ENCODE peak calls at places on chromosomes 2 and 18, in five cellular contexts. One of them, this sample, is unnamed.

GRCh38 chr18:70415823-70416488 is 127.1 kb downstream of the SOCS6 start:
- DNase-seq in aorta: no peak
- DNase-seq in naive thymus-derived CD4-positive, alpha-beta T cell: no peak
- DNase-seq in upper lobe of left lung: no peak
- DNase-seq in PC-9: peak; percentile 60
- DNase-seq in this sample: no peak

GRCh38 chr2:143258126-143258892 is 129.1 kb downstream of the ARHGAP15 start:
- DNase-seq in upper lobe of left lung: no peak
- DNase-seq in naive thymus-derived CD4-positive, alpha-beta T cell: peak; percentile 52
- DNase-seq in aorta: no peak
- DNase-seq in PC-9: no peak
- DNase-seq in this sample: no peak

GRCh38 chr2:96353606-96354095 is 18.1 kb downstream of the NCAPH start:
- DNase-seq in upper lobe of left lung: no peak
- DNase-seq in naive thymus-derived CD4-positive, alpha-beta T cell: no peak
- DNase-seq in PC-9: no peak
- DNase-seq in aorta: no peak
- DNase-seq in this sample: no peak

GRCh38 chr2:124804014-124804940 is 779.2 kb downstream of the CNTNAP5 start:
- DNase-seq in naive thymus-derived CD4-positive, alpha-beta T cell: no peak
- DNase-seq in PC-9: peak; percentile 1
- DNase-seq in upper lobe of left lung: no peak
- DNase-seq in aorta: no peak
- DNase-seq in this sample: no peak

GRCh38 chr2:171404258-171404657 is 29.5 kb downstream of the METTL8 start:
- DNase-seq in aorta: no peak
- DNase-seq in naive thymus-derived CD4-positive, alpha-beta T cell: no peak
- DNase-seq in upper lobe of left lung: no peak
- DNase-seq in PC-9: no peak
- DNase-seq in this sample: no peak

GRCh38 chr2:105885456-105885855 is 140.7 kb downstream of the NCK2 start:
- DNase-seq in naive thymus-derived CD4-positive, alpha-beta T cell: no peak
- DNase-seq in aorta: no peak
- DNase-seq in PC-9: no peak
- DNase-seq in upper lobe of left lung: no peak
- DNase-seq in this sample: no peak

GRCh38 chr2:109612991-109613921 is 510 bp downstream of the SEPTIN10 start:
- DNase-seq in upper lobe of left lung: peak; percentile 30
- DNase-seq in naive thymus-derived CD4-positive, alpha-beta T cell: no peak
- DNase-seq in aorta: peak; percentile 79
- DNase-seq in PC-9: no peak
- DNase-seq in this sample: peak; percentile 54

GRCh38 chr2:128422571-128422970 is 103.9 kb upstream of the HS6ST1 start:
- DNase-seq in upper lobe of left lung: peak; percentile 19
- DNase-seq in aorta: peak; percentile 77
- DNase-seq in PC-9: peak; percentile 51
- DNase-seq in naive thymus-derived CD4-positive, alpha-beta T cell: no peak
- DNase-seq in this sample: no peak

GRCh38 chr18:53018791-53019190 is 678.8 kb downstream of the DCC start:
- DNase-seq in upper lobe of left lung: no peak
- DNase-seq in naive thymus-derived CD4-positive, alpha-beta T cell: no peak
- DNase-seq in aorta: no peak
- DNase-seq in PC-9: no peak
- DNase-seq in this sample: no peak

GRCh38 chr2:127413782-127414743 is 4.2 kb upstream of the PROC start:
- DNase-seq in naive thymus-derived CD4-positive, alpha-beta T cell: no peak
- DNase-seq in upper lobe of left lung: no peak
- DNase-seq in aorta: no peak
- DNase-seq in PC-9: no peak
- DNase-seq in this sample: no peak

GRCh38 chr2:110211938-110212858 is at the start of gene MTLN:
- DNase-seq in aorta: peak; percentile 70
- DNase-seq in naive thymus-derived CD4-positive, alpha-beta T cell: peak; percentile 75
- DNase-seq in PC-9: peak; percentile 65
- DNase-seq in upper lobe of left lung: peak; percentile 72
- DNase-seq in this sample: peak; percentile 42

GRCh38 chr2:106843001-106843909 is 42.7 kb downstream of the ST6GAL2 start:
- DNase-seq in upper lobe of left lung: no peak
- DNase-seq in PC-9: no peak
- DNase-seq in aorta: no peak
- DNase-seq in naive thymus-derived CD4-positive, alpha-beta T cell: no peak
- DNase-seq in this sample: no peak

GRCh38 chr2:98897746-98898145 is 38.3 kb downstream of the CRACDL start:
- DNase-seq in naive thymus-derived CD4-positive, alpha-beta T cell: no peak
- DNase-seq in upper lobe of left lung: no peak
- DNase-seq in PC-9: no peak
- DNase-seq in aorta: no peak
- DNase-seq in this sample: no peak

GRCh38 chr2:85470850-85471800 is 52.6 kb downstream of the SH2D6 start:
- DNase-seq in upper lobe of left lung: peak; percentile 31
- DNase-seq in aorta: peak; percentile 50
- DNase-seq in naive thymus-derived CD4-positive, alpha-beta T cell: no peak
- DNase-seq in PC-9: no peak
- DNase-seq in this sample: peak; percentile 84

GRCh38 chr2:48601349-48601748 is 16.3 kb upstream of the GTF2A1L start:
- DNase-seq in PC-9: peak; percentile 47
- DNase-seq in naive thymus-derived CD4-positive, alpha-beta T cell: no peak
- DNase-seq in upper lobe of left lung: peak; percentile 51
- DNase-seq in aorta: no peak
- DNase-seq in this sample: no peak

GRCh38 chr2:210267698-210268097 is 42.5 kb upstream of the ACADL start:
- DNase-seq in aorta: no peak
- DNase-seq in upper lobe of left lung: no peak
- DNase-seq in PC-9: no peak
- DNase-seq in naive thymus-derived CD4-positive, alpha-beta T cell: no peak
- DNase-seq in this sample: no peak

GRCh38 chr2:1115843-1116539 is 165.3 kb downstream of the SNTG2 start:
- DNase-seq in naive thymus-derived CD4-positive, alpha-beta T cell: no peak
- DNase-seq in aorta: no peak
- DNase-seq in upper lobe of left lung: no peak
- DNase-seq in PC-9: no peak
- DNase-seq in this sample: no peak

GRCh38 chr2:198326431-198326830 is 522.0 kb downstream of the PLCL1 start:
- DNase-seq in naive thymus-derived CD4-positive, alpha-beta T cell: peak; percentile 55
- DNase-seq in PC-9: no peak
- DNase-seq in aorta: no peak
- DNase-seq in upper lobe of left lung: no peak
- DNase-seq in this sample: no peak

GRCh38 chr2:211329421-211329820 is 773.0 kb downstream of the CPS1 start:
- DNase-seq in naive thymus-derived CD4-positive, alpha-beta T cell: no peak
- DNase-seq in aorta: no peak
- DNase-seq in PC-9: no peak
- DNase-seq in upper lobe of left lung: no peak
- DNase-seq in this sample: no peak

GRCh38 chr18:63067939-63068338 is 251.6 kb downstream of the BCL2 start:
- DNase-seq in aorta: no peak
- DNase-seq in naive thymus-derived CD4-positive, alpha-beta T cell: no peak
- DNase-seq in PC-9: no peak
- DNase-seq in upper lobe of left lung: no peak
- DNase-seq in this sample: no peak

GRCh38 chr2:160372010-160372356 is 121.6 kb downstream of the RBMS1 start:
- DNase-seq in PC-9: no peak
- DNase-seq in upper lobe of left lung: no peak
- DNase-seq in naive thymus-derived CD4-positive, alpha-beta T cell: no peak
- DNase-seq in aorta: no peak
- DNase-seq in this sample: no peak
- H3K4me3 ChIP-seq in PC-9: no peak overlapping the region
- H3K4me3 ChIP-seq in upper lobe of left lung: no peak overlapping the region
- H3K4me3 ChIP-seq in naive thymus-derived CD4-positive, alpha-beta T cell: no peak overlapping the region
- H3K4me3 ChIP-seq in aorta: no peak overlapping the region
- H3K4me3 ChIP-seq in this sample: no peak overlapping the region

GRCh38 chr2:216687111-216687510 is 8.2 kb downstream of the IGFBP5 start:
- DNase-seq in PC-9: no peak
- DNase-seq in aorta: no peak
- DNase-seq in naive thymus-derived CD4-positive, alpha-beta T cell: no peak
- DNase-seq in upper lobe of left lung: no peak
- DNase-seq in this sample: no peak
- H3K4me1 ChIP-seq in PC-9: peaks cover 10% of the 10 kb centered on the region
- H3K4me1 ChIP-seq in aorta: no peaks in the 10 kb centered on the region
- H3K4me1 ChIP-seq in naive thymus-derived CD4-positive, alpha-beta T cell: peaks cover under 1% of the 10 kb centered on the region
- H3K4me1 ChIP-seq in upper lobe of left lung: peaks cover 23% of the 10 kb centered on the region
- H3K4me1 ChIP-seq in this sample: no peaks in the 10 kb centered on the region

GRCh38 chr2:233449921-233450853 is 95.9 kb downstream of the DGKD start:
- DNase-seq in upper lobe of left lung: no peak
- DNase-seq in naive thymus-derived CD4-positive, alpha-beta T cell: no peak
- DNase-seq in PC-9: no peak
- DNase-seq in aorta: no peak
- DNase-seq in this sample: no peak
- H3K4me3 ChIP-seq in upper lobe of left lung: no peak overlapping the region
- H3K4me3 ChIP-seq in naive thymus-derived CD4-positive, alpha-beta T cell: no peak overlapping the region
- H3K4me3 ChIP-seq in PC-9: no peak overlapping the region
- H3K4me3 ChIP-seq in aorta: no peak overlapping the region
- H3K4me3 ChIP-seq in this sample: no peak overlapping the region

DNA sequence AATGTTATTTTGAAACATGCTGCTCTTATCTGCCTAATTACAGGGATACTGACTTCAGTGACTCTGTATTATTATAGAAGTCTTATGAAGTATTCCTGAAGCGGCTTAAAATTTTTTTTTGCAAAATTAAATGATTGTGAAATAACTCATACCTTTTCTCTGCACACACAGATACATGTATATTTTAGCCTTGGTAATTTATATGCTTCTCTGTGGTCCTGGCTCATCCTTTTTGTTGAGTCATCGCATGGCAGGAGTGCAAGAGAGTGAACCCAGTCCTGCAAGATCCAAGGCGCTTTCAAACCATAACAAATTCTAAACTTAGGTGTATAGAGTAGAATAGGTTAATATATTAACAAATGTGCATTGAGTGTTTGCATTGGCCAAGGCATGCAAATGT is 8.6 kb downstream of the CCNT2 start:
- DNase-seq in aorta: no peak
- DNase-seq in naive thymus-derived CD4-positive, alpha-beta T cell: no peak
- DNase-seq in upper lobe of left lung: no peak
- DNase-seq in PC-9: no peak
- DNase-seq in this sample: no peak
- H3K4me1 ChIP-seq in aorta: peaks cover 4% of the 10 kb centered on the region
- H3K4me1 ChIP-seq in naive thymus-derived CD4-positive, alpha-beta T cell: peaks cover 20% of the 10 kb centered on the region
- H3K4me1 ChIP-seq in upper lobe of left lung: peaks cover 69% of the 10 kb centered on the region
- H3K4me1 ChIP-seq in PC-9: no peaks in the 10 kb centered on the region
- H3K4me1 ChIP-seq in this sample: peaks cover 35% of the 10 kb centered on the region

DNA sequence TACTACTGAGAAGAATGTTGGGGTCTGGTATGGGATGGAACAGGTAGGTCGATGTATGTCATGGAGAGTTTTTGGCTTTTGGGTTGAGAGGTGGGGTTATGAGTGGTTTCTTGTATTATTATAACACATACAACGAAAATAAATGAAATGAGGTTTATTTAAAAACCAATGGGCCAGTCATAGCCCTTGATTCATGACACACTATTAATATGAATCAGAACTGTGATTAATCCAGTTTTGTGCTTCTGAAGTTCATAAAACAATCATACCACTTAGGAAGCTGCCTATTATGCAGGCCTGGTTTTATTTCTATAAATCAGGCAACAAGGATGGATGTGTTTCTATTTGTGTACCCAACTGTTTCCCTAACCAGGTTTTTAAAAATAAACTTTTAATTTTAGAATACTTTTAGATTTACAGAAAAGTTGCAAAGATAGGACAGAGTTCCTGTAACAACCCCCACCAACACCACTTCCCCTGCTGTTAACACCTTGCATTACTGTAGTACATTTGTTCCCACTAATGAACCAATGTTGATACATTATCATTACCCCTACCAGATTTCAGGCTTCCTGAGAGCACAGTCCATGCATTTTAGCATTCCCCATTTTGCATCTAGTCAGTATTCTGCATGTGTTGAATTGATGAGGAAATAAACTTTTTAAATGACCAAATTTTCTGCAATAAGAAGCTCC is 37.5 kb upstream of the NCOA1 start:
- DNase-seq in upper lobe of left lung: no peak
- DNase-seq in PC-9: no peak
- DNase-seq in aorta: no peak
- DNase-seq in naive thymus-derived CD4-positive, alpha-beta T cell: no peak
- DNase-seq in this sample: no peak
- H3K4me3 ChIP-seq in upper lobe of left lung: no peak overlapping the region
- H3K4me3 ChIP-seq in PC-9: no peak overlapping the region
- H3K4me3 ChIP-seq in aorta: peak overlapping the region; percentile 81
- H3K4me3 ChIP-seq in naive thymus-derived CD4-positive, alpha-beta T cell: no peak overlapping the region
- H3K4me3 ChIP-seq in this sample: peak overlapping the region; percentile 11

GRCh38 chr2:9968940-9969497 is 17.5 kb downstream of the GRHL1 start:
- DNase-seq in upper lobe of left lung: peak; percentile 81
- DNase-seq in naive thymus-derived CD4-positive, alpha-beta T cell: no peak
- DNase-seq in aorta: no peak
- DNase-seq in PC-9: no peak
- DNase-seq in this sample: no peak

GRCh38 chr2:9972621-9973445 is 21.3 kb downstream of the GRHL1 start:
- DNase-seq in PC-9: peak; percentile 20
- DNase-seq in naive thymus-derived CD4-positive, alpha-beta T cell: no peak
- DNase-seq in upper lobe of left lung: no peak
- DNase-seq in aorta: peak; percentile 57
- DNase-seq in this sample: no peak

GRCh38 chr2:9971890-9972289 is 20.4 kb downstream of the GRHL1 start:
- DNase-seq in upper lobe of left lung: no peak
- DNase-seq in aorta: no peak
- DNase-seq in naive thymus-derived CD4-positive, alpha-beta T cell: no peak
- DNase-seq in PC-9: no peak
- DNase-seq in this sample: no peak

GRCh38 chr2:9970386-9971044 is 19.0 kb downstream of the GRHL1 start:
- DNase-seq in upper lobe of left lung: no peak
- DNase-seq in naive thymus-derived CD4-positive, alpha-beta T cell: no peak
- DNase-seq in PC-9: no peak
- DNase-seq in aorta: no peak
- DNase-seq in this sample: no peak

GRCh38 chr2:9971105-9971818 is 19.8 kb downstream of the GRHL1 start:
- DNase-seq in PC-9: peak; percentile 31
- DNase-seq in upper lobe of left lung: no peak
- DNase-seq in aorta: no peak
- DNase-seq in naive thymus-derived CD4-positive, alpha-beta T cell: no peak
- DNase-seq in this sample: no peak
- H3K4me1 ChIP-seq in PC-9: peaks cover 60% of the 10 kb centered on the region
- H3K4me1 ChIP-seq in upper lobe of left lung: peaks cover 37% of the 10 kb centered on the region
- H3K4me1 ChIP-seq in aorta: no peaks in the 10 kb centered on the region
- H3K4me1 ChIP-seq in naive thymus-derived CD4-positive, alpha-beta T cell: no peaks in the 10 kb centered on the region
- H3K4me1 ChIP-seq in this sample: peaks cover 11% of the 10 kb centered on the region

This sample was measured in pancreas.